ENCODE peak calls at places on chromosomes 1 and 21, in seven cellular contexts. One of them, this sample, is unnamed.
A peak's percentile ranks its signal among the peaks of the same experiment; 100 is the strongest.

GRCh38 chr1:71087060-71087459 is 6.2 kb upstream of the ZRANB2 start:
- DNase-seq in B cell: no peak
- DNase-seq in testis: no peak
- DNase-seq in thoracic aorta: no peak
- DNase-seq in foreskin keratinocyte: no peak
- DNase-seq in AG04450: no peak
- DNase-seq in stomach: no peak
- DNase-seq in this sample: no peak

GRCh38 chr1:70140343-70140742 is 65.0 kb downstream of the LRRC40 start:
- DNase-seq in foreskin keratinocyte: peak; percentile 6
- DNase-seq in B cell: no peak
- DNase-seq in AG04450: no peak
- DNase-seq in thoracic aorta: no peak
- DNase-seq in stomach: no peak
- DNase-seq in testis: peak; percentile 23
- DNase-seq in this sample: no peak

GRCh38 chr1:167898578-167899222 is 15.2 kb downstream of the ADCY10 start:
- DNase-seq in B cell: no peak
- DNase-seq in testis: no peak
- DNase-seq in stomach: no peak
- DNase-seq in thoracic aorta: no peak
- DNase-seq in AG04450: no peak
- DNase-seq in foreskin keratinocyte: no peak
- DNase-seq in this sample: no peak

GRCh38 chr1:111878096-111878495 is 111.4 kb downstream of the KCND3 start:
- DNase-seq in AG04450: no peak
- DNase-seq in stomach: no peak
- DNase-seq in foreskin keratinocyte: no peak
- DNase-seq in B cell: no peak
- DNase-seq in thoracic aorta: no peak
- DNase-seq in testis: no peak
- DNase-seq in this sample: no peak

GRCh38 chr1:38569932-38570356 is 289.6 kb downstream of the RRAGC start:
- DNase-seq in stomach: no peak
- DNase-seq in thoracic aorta: no peak
- DNase-seq in foreskin keratinocyte: no peak
- DNase-seq in testis: no peak
- DNase-seq in AG04450: no peak
- DNase-seq in B cell: no peak
- DNase-seq in this sample: no peak

GRCh38 chr1:189657715-189658114 is 819.9 kb downstream of the BRINP3 start:
- DNase-seq in B cell: no peak
- DNase-seq in foreskin keratinocyte: peak; percentile 43
- DNase-seq in stomach: no peak
- DNase-seq in AG04450: no peak
- DNase-seq in thoracic aorta: no peak
- DNase-seq in testis: no peak
- DNase-seq in this sample: no peak

GRCh38 chr1:151131832-151132675 is 14.4 kb downstream of the SEMA6C start:
- DNase-seq in foreskin keratinocyte: peak; percentile 15
- DNase-seq in AG04450: no peak
- DNase-seq in thoracic aorta: no peak
- DNase-seq in stomach: peak; percentile 34
- DNase-seq in B cell: no peak
- DNase-seq in testis: peak; percentile 71
- DNase-seq in this sample: no peak

GRCh38 chr1:245742891-245743290 is 588.1 kb downstream of the KIF26B start:
- DNase-seq in testis: no peak
- DNase-seq in AG04450: no peak
- DNase-seq in B cell: no peak
- DNase-seq in foreskin keratinocyte: no peak
- DNase-seq in stomach: no peak
- DNase-seq in thoracic aorta: no peak
- DNase-seq in this sample: no peak

GRCh38 chr21:16330340-16331319 is 600.8 kb downstream of the USP25 start:
- DNase-seq in thoracic aorta: no peak
- DNase-seq in testis: peak; percentile 64
- DNase-seq in AG04450: peak; percentile 44
- DNase-seq in stomach: no peak
- DNase-seq in B cell: no peak
- DNase-seq in foreskin keratinocyte: peak; percentile 58
- DNase-seq in this sample: no peak

GRCh38 chr21:17576080-17576835 is 36.4 kb downstream of the BTG3 start:
- DNase-seq in foreskin keratinocyte: no peak
- DNase-seq in stomach: no peak
- DNase-seq in thoracic aorta: no peak
- DNase-seq in testis: no peak
- DNase-seq in AG04450: no peak
- DNase-seq in B cell: no peak
- DNase-seq in this sample: no peak

GRCh38 chr1:101316276-101316675 is 79.5 kb downstream of the S1PR1 start:
- DNase-seq in thoracic aorta: no peak
- DNase-seq in stomach: no peak
- DNase-seq in B cell: no peak
- DNase-seq in AG04450: no peak
- DNase-seq in testis: no peak
- DNase-seq in foreskin keratinocyte: no peak
- DNase-seq in this sample: no peak

GRCh38 chr1:109151146-109151545 is 37.2 kb downstream of the ELAPOR1 start:
- DNase-seq in stomach: peak; percentile 67
- DNase-seq in foreskin keratinocyte: peak; percentile 15
- DNase-seq in AG04450: peak; percentile 44
- DNase-seq in testis: peak; percentile 51
- DNase-seq in B cell: no peak
- DNase-seq in thoracic aorta: no peak
- DNase-seq in this sample: no peak

GRCh38 chr1:202135221-202135721 is 9.3 kb downstream of the ARL8A start:
- DNase-seq in testis: peak; percentile 80
- DNase-seq in B cell: peak; percentile 66
- DNase-seq in AG04450: peak; percentile 30
- DNase-seq in stomach: peak; percentile 65
- DNase-seq in foreskin keratinocyte: peak; percentile 28
- DNase-seq in thoracic aorta: no peak
- DNase-seq in this sample: no peak

GRCh38 chr1:185933580-185933979 is 199.4 kb downstream of the HMCN1 start:
- DNase-seq in stomach: no peak
- DNase-seq in thoracic aorta: no peak
- DNase-seq in foreskin keratinocyte: no peak
- DNase-seq in AG04450: no peak
- DNase-seq in B cell: no peak
- DNase-seq in testis: no peak
- DNase-seq in this sample: no peak

GRCh38 chr1:223819730-223820514 is 25.8 kb downstream of the TP53BP2 start:
- DNase-seq in foreskin keratinocyte: no peak
- DNase-seq in testis: no peak
- DNase-seq in thoracic aorta: no peak
- DNase-seq in AG04450: peak; percentile 61
- DNase-seq in B cell: no peak
- DNase-seq in stomach: no peak
- DNase-seq in this sample: no peak

DNA sequence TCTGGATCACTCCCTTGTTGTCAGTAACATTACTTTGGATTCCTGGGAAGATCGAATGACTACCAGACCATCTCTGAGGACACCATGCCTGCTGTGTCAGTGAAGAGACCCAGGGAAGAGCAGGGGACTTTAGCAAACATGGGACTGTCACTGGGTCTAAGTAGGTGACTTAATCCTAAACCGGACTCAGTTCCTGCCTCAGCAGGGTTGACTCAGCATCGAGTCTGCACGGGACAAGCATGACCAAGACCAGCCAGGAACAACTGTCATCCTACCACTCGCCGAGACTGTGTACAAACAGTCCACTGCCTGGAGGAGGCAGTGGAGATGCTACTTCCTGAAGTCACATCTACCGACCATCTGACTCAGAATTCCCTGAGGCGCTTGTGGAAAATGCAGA is 53.2 kb upstream of the RAB4A start:
- DNase-seq in B cell: no peak
- DNase-seq in stomach: no peak
- DNase-seq in thoracic aorta: no peak
- DNase-seq in testis: no peak
- DNase-seq in foreskin keratinocyte: no peak
- DNase-seq in AG04450: no peak
- DNase-seq in this sample: no peak
- TF ChIP-seq CTCF in B cell: no peak
- TF ChIP-seq CTCF in stomach: no peak
- TF ChIP-seq CTCF in thoracic aorta: no peak
- TF ChIP-seq CTCF in testis: no peak
- TF ChIP-seq CTCF in foreskin keratinocyte: peak; percentile 18
- TF ChIP-seq CTCF in AG04450: no peak
- TF ChIP-seq CTCF in this sample: no peak

DNA sequence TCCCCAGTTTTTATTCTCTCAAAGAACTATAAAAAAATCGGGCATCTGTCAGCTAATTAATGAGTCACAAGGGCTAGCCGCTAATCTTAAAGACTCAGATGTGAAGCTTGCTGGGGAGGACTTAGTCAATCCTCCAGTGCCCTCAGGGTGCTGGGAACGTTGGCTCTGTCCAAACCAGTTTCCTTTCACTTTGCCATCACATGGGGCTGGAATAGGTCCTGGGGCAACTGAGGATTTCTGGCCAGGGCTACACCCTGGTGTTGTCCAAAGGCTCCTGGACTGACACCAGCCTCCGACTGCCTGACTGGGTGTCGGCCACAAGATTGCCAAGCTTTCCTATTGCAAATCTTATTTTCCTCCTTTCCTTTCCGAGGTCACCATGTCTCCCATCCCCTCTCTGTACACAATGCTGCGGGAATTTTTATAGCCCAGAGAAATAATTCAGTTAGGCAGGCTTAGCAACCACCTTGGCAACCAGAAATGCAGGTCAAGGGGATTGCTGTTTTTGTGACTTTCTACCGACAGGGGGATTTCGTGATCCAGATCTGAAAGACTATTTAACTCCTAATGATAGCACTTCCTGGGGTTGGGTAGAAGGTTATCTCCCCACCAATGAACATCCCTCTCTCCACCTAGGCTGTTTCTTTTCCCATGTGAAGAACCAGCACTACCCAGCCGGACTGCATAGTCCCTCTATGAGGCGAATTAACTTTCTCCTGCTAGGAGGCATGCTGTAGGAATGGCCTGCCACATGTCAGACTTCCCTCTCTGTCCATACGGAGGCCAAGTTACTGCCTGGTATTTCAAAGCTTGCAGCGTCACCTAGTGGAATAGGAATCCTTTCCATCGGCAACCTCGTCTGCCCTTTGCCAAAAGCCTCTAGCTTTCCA is 29.9 kb upstream of the CTBS start:
- DNase-seq in AG04450: no peak
- DNase-seq in foreskin keratinocyte: peak; percentile 95
- DNase-seq in stomach: no peak
- DNase-seq in B cell: no peak
- DNase-seq in thoracic aorta: peak; percentile 19
- DNase-seq in testis: no peak
- DNase-seq in this sample: no peak
- TF ChIP-seq CTCF in AG04450: peak; percentile 38
- TF ChIP-seq CTCF in foreskin keratinocyte: peak; percentile 75
- TF ChIP-seq CTCF in stomach: no peak
- TF ChIP-seq CTCF in B cell: no peak
- TF ChIP-seq CTCF in thoracic aorta: peak; percentile 77
- TF ChIP-seq CTCF in testis: peak; percentile 33
- TF ChIP-seq CTCF in this sample: peak; percentile 65

GRCh38 chr1:181396171-181396670 is 87.1 kb upstream of the CACNA1E start:
- DNase-seq in AG04450: no peak
- DNase-seq in stomach: no peak
- DNase-seq in foreskin keratinocyte: no peak
- DNase-seq in testis: no peak
- DNase-seq in thoracic aorta: no peak
- DNase-seq in B cell: no peak
- DNase-seq in this sample: no peak
- TF ChIP-seq CTCF in AG04450: no peak
- TF ChIP-seq CTCF in stomach: no peak
- TF ChIP-seq CTCF in foreskin keratinocyte: no peak
- TF ChIP-seq CTCF in testis: no peak
- TF ChIP-seq CTCF in thoracic aorta: no peak
- TF ChIP-seq CTCF in B cell: no peak
- TF ChIP-seq CTCF in this sample: no peak

DNA sequence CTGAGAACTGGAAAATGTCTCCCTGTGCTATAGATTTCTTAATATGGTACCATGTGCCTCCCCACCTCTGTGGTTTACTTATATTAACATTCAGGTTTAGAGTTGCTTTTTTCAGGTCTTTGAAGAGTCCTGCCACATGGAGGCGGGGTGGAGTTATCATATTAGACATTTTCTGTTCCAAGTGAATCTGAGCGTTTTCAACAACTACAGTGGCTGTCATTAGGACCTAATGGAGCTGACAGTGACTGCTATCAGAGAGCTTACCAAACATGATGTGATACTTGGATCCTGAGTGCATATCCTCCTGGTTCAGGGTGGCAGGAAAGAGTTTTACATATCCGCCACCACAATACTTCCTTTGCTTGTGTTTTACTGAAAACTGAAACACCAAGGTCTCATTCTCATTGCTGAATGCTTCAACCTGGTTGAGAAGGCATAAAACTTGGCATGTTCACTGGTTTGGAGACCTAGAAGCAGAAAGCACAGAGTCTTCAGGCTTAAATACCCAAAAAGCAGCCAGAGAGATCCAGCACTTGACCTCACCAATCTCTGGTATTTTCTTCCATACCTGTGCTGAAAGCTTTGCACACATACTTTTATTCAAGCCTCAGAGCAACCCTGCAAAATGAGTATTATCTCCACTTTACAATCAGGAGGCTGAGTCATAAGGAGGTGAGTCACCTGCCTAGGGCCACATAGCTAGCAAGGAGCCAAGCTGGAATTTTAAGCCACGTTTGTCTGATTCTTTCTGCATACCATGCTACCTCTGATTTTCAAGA is 47.4 kb upstream of the OSBPL9 start:
- DNase-seq in thoracic aorta: no peak
- DNase-seq in stomach: peak; percentile 40
- DNase-seq in B cell: peak; percentile 50
- DNase-seq in testis: peak; percentile 62
- DNase-seq in foreskin keratinocyte: peak; percentile 95
- DNase-seq in AG04450: peak; percentile 30
- DNase-seq in this sample: no peak
- TF ChIP-seq CTCF in thoracic aorta: no peak
- TF ChIP-seq CTCF in stomach: no peak
- TF ChIP-seq CTCF in B cell: no peak
- TF ChIP-seq CTCF in testis: no peak
- TF ChIP-seq CTCF in foreskin keratinocyte: peak; percentile 62
- TF ChIP-seq CTCF in AG04450: peak; percentile 31
- TF ChIP-seq CTCF in this sample: no peak

GRCh38 chr1:97190326-97190725 is 468.7 kb downstream of the PTBP2 start:
- DNase-seq in foreskin keratinocyte: peak; percentile 59
- DNase-seq in AG04450: no peak
- DNase-seq in testis: no peak
- DNase-seq in stomach: no peak
- DNase-seq in thoracic aorta: no peak
- DNase-seq in B cell: no peak
- DNase-seq in this sample: no peak

DNA sequence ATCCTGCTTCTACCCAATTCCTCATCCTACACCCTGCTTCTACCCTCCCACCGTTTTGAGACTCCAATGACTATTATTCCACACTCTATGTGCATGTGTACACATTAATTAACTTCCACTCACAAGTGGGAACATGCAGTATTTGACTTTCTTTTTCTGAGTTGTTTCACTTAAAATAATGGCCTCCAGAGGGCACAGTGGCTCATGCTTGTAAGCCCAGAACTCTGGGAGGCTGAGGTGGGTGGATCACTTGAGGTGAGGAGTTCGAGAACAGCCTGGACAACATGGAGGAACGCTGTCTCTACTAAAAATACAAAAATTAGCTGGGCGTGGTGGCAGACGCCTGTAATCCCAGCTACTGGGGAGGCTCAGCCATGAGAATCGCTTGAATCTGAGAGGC is 464.8 kb downstream of the PTBP2 start:
- DNase-seq in AG04450: no peak
- DNase-seq in B cell: no peak
- DNase-seq in testis: no peak
- DNase-seq in stomach: no peak
- DNase-seq in foreskin keratinocyte: no peak
- DNase-seq in thoracic aorta: no peak
- DNase-seq in this sample: no peak
- TF ChIP-seq CTCF in AG04450: peak; percentile 16
- TF ChIP-seq CTCF in B cell: no peak
- TF ChIP-seq CTCF in testis: no peak
- TF ChIP-seq CTCF in stomach: no peak
- TF ChIP-seq CTCF in foreskin keratinocyte: peak; percentile 56
- TF ChIP-seq CTCF in thoracic aorta: no peak
- TF ChIP-seq CTCF in this sample: peak; percentile 12

This sample was measured in esophagus squamous epithelium.